ENCODE peak calls at places on chromosomes 6 and 20, in five cellular contexts. J is H1, W is WERI-Rb-1, V is GM23338, E is stomach. K is an unnamed sample. For H3K27me3, the result is how much of the 10 kb centered on the place peaks cover.

GRCh38 chr6:51153109-51153508 is 334.4 kb downstream of the TFAP2B start:
- DNase-seq in W (no peak), J (no peak), V (no peak), E (no peak), K (no peak)

GRCh38 chr20:4167261-4168004 is 152.1 kb upstream of the RNF24 start:
- DNase-seq in V (peak), E (no peak), J (peak), W (peak), K (peak)

GRCh38 chr6:56874328-56874727 is 80.6 kb upstream of the BEND6 start:
- DNase-seq in E (no peak), V (no peak), W (no peak), J (no peak), K (no peak)

GRCh38 chr6:15911753-15912504 is 217.0 kb upstream of the MYLIP start:
- DNase-seq in W (no peak), V (peak), E (no peak), J (no peak), K (peak)

GRCh38 chr20:57391439-57392129 is 388 bp downstream of the RBM38 start:
- DNase-seq in J (no peak), E (peak), W (no peak), V (peak), K (peak)

GRCh38 chr6:104573372-104573771 is 286.3 kb downstream of the HACE1 start:
- DNase-seq in V (no peak), E (no peak), J (no peak), W (no peak), K (no peak)

GRCh38 chr6:63448229-63448628 is 124.1 kb upstream of the LOC128125822 start:
- DNase-seq in E (no peak), V (no peak), J (no peak), W (no peak), K (no peak)

GRCh38 chr20:32558526-32558925 is 26.6 kb downstream of the NOL4L start:
- DNase-seq in V (no peak), E (no peak), J (no peak), W (no peak), K (peak)

GRCh38 chr6:144681334-144681733 is 396.2 kb downstream of the UTRN start:
- DNase-seq in W (no peak), E (no peak), J (no peak), V (no peak), K (no peak)

GRCh38 chr6:31132806-31133205 is 6.1 kb downstream of the PSORS1C2 start:
- DNase-seq in V (no peak), J (no peak), W (no peak), E (no peak), K (no peak)

GRCh38 chr6:34469499-34469898 is 3.6 kb downstream of the PACSIN1 start:
- DNase-seq in W (no peak), E (no peak), V (no peak), J (no peak), K (no peak)

GRCh38 chr6:34468378-34468892 is 2.6 kb downstream of the PACSIN1 start:
- DNase-seq in W (no peak), V (no peak), J (no peak), E (no peak), K (no peak)

GRCh38 chr6:34465551-34466241 is at the start of gene PACSIN1:
- DNase-seq in E (peak), V (peak), W (peak), J (peak), K (peak)

GRCh38 chr6:34463849-34464248 is 2.0 kb upstream of the PACSIN1 start:
- DNase-seq in V (no peak), J (no peak), W (no peak), E (no peak), K (no peak)

GRCh38 chr6:34466242-34467185 is 638 bp downstream of the PACSIN1 start:
- DNase-seq in W (no peak), E (no peak), J (peak), V (no peak), K (peak)
- H3K4me3 ChIP-seq in W (peak), E (peak), J (peak), V (peak), K (peak)

GRCh38 chr6:7787731-7788130 is 61.8 kb downstream of the BMP6 start:
- DNase-seq in J (no peak), E (no peak), W (no peak), V (no peak), K (no peak)
- H3K27me3 ChIP-seq in J (under half), E (under half), W (under half), V (under half), K (under half)

GRCh38 chr6:26300359-26300758 is 64.6 kb upstream of the BTN3A2 start:
- DNase-seq in W (no peak), V (no peak), J (no peak), E (no peak), K (no peak)

GRCh38 chr6:26299286-26300042 is 65.5 kb upstream of the BTN3A2 start:
- DNase-seq in E (no peak), J (peak), W (no peak), V (peak), K (no peak)

GRCh38 chr6:26301638-26302037 is 63.4 kb upstream of the BTN3A2 start:
- DNase-seq in J (no peak), W (no peak), E (no peak), V (no peak), K (no peak)

GRCh38 chr6:26300043-26300331 is 65.0 kb upstream of the BTN3A2 start:
- DNase-seq in E (no peak), V (no peak), W (no peak), J (no peak), K (no peak)

DNA sequence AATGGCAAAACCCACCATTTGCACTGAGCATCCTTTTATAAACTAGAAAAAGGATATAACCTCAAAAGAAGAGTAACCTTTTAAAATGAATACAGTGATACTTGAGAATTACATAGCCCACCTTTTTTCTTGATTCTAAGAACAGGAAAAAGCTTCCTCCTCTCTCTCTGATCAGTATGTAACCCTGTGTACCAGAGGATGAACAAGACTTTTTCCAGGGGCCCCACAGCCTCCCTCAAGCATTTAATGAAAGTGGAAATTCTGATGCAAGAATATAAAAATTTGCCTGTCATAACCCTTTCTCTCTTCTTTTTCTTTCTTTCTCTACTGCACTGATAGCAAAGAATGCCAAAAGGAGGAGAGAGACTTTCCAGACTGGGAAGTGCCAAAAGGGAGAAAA is 64.2 kb upstream of the BTN3A2 start:
- DNase-seq in E (no peak), J (no peak), V (no peak), W (no peak), K (no peak)
- H3K4me3 ChIP-seq in E (no peak), J (no peak), V (no peak), W (no peak), K (no peak)

GRCh38 chr20:39225978-39226377 is 263.8 kb downstream of the DHX35 start:
- DNase-seq in W (no peak), E (no peak), J (no peak), V (no peak), K (no peak)
- H3K27me3 ChIP-seq in W (under half), E (under half), J (under half), V (under half), K (under half)

GRCh38 chr6:28943223-28943556 is 19.4 kb upstream of the TRIM27 start:
- DNase-seq in E (no peak), J (no peak), W (no peak), V (no peak), K (no peak)
- H3K4me3 ChIP-seq in E (peak), J (peak), W (peak), V (peak), K (peak)